ENCODE peak calls at places on chromosomes 3 and 15, in eight cellular contexts. Q is SK-N-DZ, F is AG04449, O is HTR-8/SVneo, I is ecto neural progenitor cell, V is fibroblast of lung, S is heart right ventricle, T is fibroblast of pulmonary artery. U is an unnamed sample.
A peak's percentile ranks its signal among the peaks of the same experiment; 100 is the strongest.

GRCh38 chr3:176919836-176920760 is 277.2 kb downstream of the TBL1XR1 start:
- DNase-seq in I (no peak), O (no peak), Q (no peak), V (peak; percentile 86), T (peak; percentile 72), S (no peak), F (peak; percentile 14), U (no peak)

GRCh38 chr15:79872358-79873017 is 24.3 kb downstream of the MTHFS start:
- DNase-seq in S (no peak), T (peak; percentile 62), F (no peak), O (no peak), V (no peak), I (no peak), Q (no peak), U (no peak)

GRCh38 chr3:13204177-13204581 is 130.9 kb upstream of the IQSEC1 start:
- DNase-seq in V (no peak), O (no peak), Q (no peak), T (no peak), F (no peak), S (no peak), I (no peak), U (no peak)

GRCh38 chr3:70249509-70250160 is 62.8 kb downstream of the MDFIC2 start:
- DNase-seq in S (no peak), I (no peak), T (peak; percentile 67), F (no peak), V (peak; percentile 6), Q (no peak), O (peak; percentile 19), U (no peak)

GRCh38 chr15:84949845-84950569 is 31.6 kb upstream of the PDE8A start:
- DNase-seq in V (peak; percentile 37), F (no peak), S (no peak), T (no peak), I (no peak), O (no peak), Q (no peak), U (no peak)

GRCh38 chr15:89937365-89938355 is 24.9 kb upstream of the ARPIN start:
- DNase-seq in V (no peak), F (no peak), S (no peak), O (no peak), I (no peak), Q (no peak), T (no peak), U (no peak)

GRCh38 chr3:49199244-49199899 is 28.0 kb downstream of the KLHDC8B start:
- DNase-seq in S (peak; percentile 96), F (no peak), V (peak; percentile 61), Q (no peak), O (no peak), T (peak; percentile 83), I (peak; percentile 71), U (peak; percentile 74)

GRCh38 chr15:43526261-43526930 is 9.0 kb downstream of the MAP1A start:
- DNase-seq in F (no peak), I (no peak), T (no peak), O (no peak), Q (no peak), V (no peak), S (no peak), U (no peak)

GRCh38 chr3:123026551-123027291 is 842 bp downstream of the SEMA5B start:
- DNase-seq in T (no peak), V (no peak), S (peak; percentile 43), F (no peak), O (no peak), I (peak; percentile 70), Q (peak; percentile 40), U (peak; percentile 28)

GRCh38 chr3:10783360-10784346 is 32.4 kb upstream of the SLC6A11 start:
- DNase-seq in I (no peak), V (peak; percentile 26), O (no peak), F (no peak), S (no peak), Q (peak; percentile 25), T (peak; percentile 40), U (no peak)

GRCh38 chr3:196775938-196776337 is 36.3 kb downstream of the PAK2 start:
- DNase-seq in O (no peak), I (no peak), T (no peak), S (no peak), Q (no peak), V (no peak), F (no peak), U (no peak)

GRCh38 chr3:186990878-186991308 is 60.6 kb downstream of the ST6GAL1 start:
- DNase-seq in S (no peak), F (no peak), V (peak; percentile 26), I (no peak), Q (no peak), T (no peak), O (no peak), U (no peak)

GRCh38 chr3:194938845-194939531 is 253.3 kb downstream of the FAM43A start:
- DNase-seq in T (peak; percentile 50), I (no peak), V (no peak), O (no peak), Q (no peak), S (peak; percentile 68), F (no peak), U (peak; percentile 37)

GRCh38 chr3:14698601-14699244 is 23.8 kb downstream of the C3orf20 start:
- DNase-seq in T (no peak), F (no peak), Q (no peak), V (no peak), I (no peak), O (no peak), S (no peak), U (no peak)

GRCh38 chr15:75307778-75308390 is 25.2 kb downstream of the GOLGA6D start:
- DNase-seq in F (no peak), S (peak; percentile 31), I (peak; percentile 70), Q (peak; percentile 36), T (peak; percentile 24), O (peak; percentile 55), V (no peak), U (peak; percentile 77)

GRCh38 chr3:167876603-167877325 is 141.2 kb downstream of the SERPINI1 start:
- DNase-seq in V (peak; percentile 84), O (peak; percentile 6), T (peak; percentile 62), I (no peak), F (no peak), Q (no peak), S (no peak), U (no peak)

GRCh38 chr15:72368315-72368714 is 7.5 kb downstream of the HEXA start:
- DNase-seq in T (no peak), V (no peak), Q (no peak), F (no peak), I (no peak), O (no peak), S (no peak), U (no peak)

GRCh38 chr15:62482715-62483429 is 317.8 kb upstream of the C2CD4B start:
- DNase-seq in O (peak; percentile 50), I (peak; percentile 67), T (no peak), F (no peak), V (no peak), S (no peak), Q (peak; percentile 90), U (no peak)

GRCh38 chr3:59290358-59290757 is 240.5 kb upstream of the CFAP20DC start:
- DNase-seq in F (no peak), V (no peak), S (no peak), I (no peak), T (no peak), Q (no peak), O (no peak), U (no peak)

GRCh38 chr3:63867225-63867624 is 3.6 kb downstream of the ATXN7 start:
- DNase-seq in V (no peak), I (no peak), O (no peak), F (no peak), Q (no peak), S (no peak), T (no peak), U (no peak)

GRCh38 chr3:62873672-62874397 is 1.4 kb downstream of the CADPS start:
- DNase-seq in S (peak; percentile 70), Q (peak; percentile 91), O (peak; percentile 4), V (peak; percentile 11), T (no peak), F (no peak), I (peak; percentile 89), U (peak; percentile 59)

GRCh38 chr3:47594792-47595191 is 16.1 kb upstream of the CSPG5 start:
- DNase-seq in F (no peak), S (no peak), V (no peak), T (no peak), Q (no peak), I (no peak), O (no peak), U (no peak)

GRCh38 chr3:113668015-113668414 is 28.4 kb downstream of the USF3 start:
- DNase-seq in Q (no peak), F (no peak), T (peak; percentile 23), V (peak; percentile 86), I (no peak), O (no peak), S (no peak), U (no peak)

GRCh38 chr3:87867001-87867400 is 191.8 kb downstream of the CGGBP1 start:
- DNase-seq in O (no peak), I (no peak), T (peak; percentile 8), S (no peak), V (no peak), F (no peak), Q (no peak), U (no peak)

GRCh38 chr3:59235221-59236012 is 185.6 kb upstream of the CFAP20DC start:
- DNase-seq in I (no peak), O (no peak), S (no peak), V (no peak), Q (no peak), F (no peak), T (no peak), U (no peak)

GRCh38 chr3:158110658-158111018 is 749 bp downstream of the RSRC1 start:
- DNase-seq in V (no peak), Q (no peak), T (no peak), F (no peak), O (no peak), S (no peak), I (no peak), U (no peak)

GRCh38 chr15:57150066-57150865 is 226.0 kb upstream of the CGNL1 start:
- DNase-seq in V (peak; percentile 67), O (no peak), S (no peak), T (no peak), Q (no peak), F (peak; percentile 41), I (no peak), U (no peak)

GRCh38 chr15:66775127-66776105 is 73.4 kb downstream of the SMAD6 start:
- DNase-seq in T (no peak), F (no peak), O (no peak), S (peak; percentile 54), V (no peak), I (no peak), Q (no peak), U (no peak)

GRCh38 chr3:18190646-18191045 is 234.5 kb downstream of the SATB1 start:
- DNase-seq in V (no peak), O (no peak), S (no peak), F (no peak), I (no peak), T (no peak), Q (no peak), U (no peak)

GRCh38 chr3:156614642-156615511 is 59.5 kb upstream of the TIPARP start:
- DNase-seq in O (no peak), V (no peak), T (peak; percentile 29), Q (no peak), F (no peak), I (no peak), S (no peak), U (no peak)

GRCh38 chr3:133246773-133247172 is 153.1 kb upstream of the BFSP2 start:
- DNase-seq in T (no peak), F (no peak), S (no peak), I (no peak), V (no peak), Q (peak; percentile 99), O (no peak), U (no peak)

GRCh38 chr15:74319596-74320357 is 47.7 kb downstream of the CYP11A1 start:
- DNase-seq in V (no peak), S (peak; percentile 42), T (peak; percentile 10), Q (peak; percentile 61), I (no peak), F (no peak), O (no peak), U (no peak)

GRCh38 chr3:133547432-133548041 is 25.9 kb upstream of the CDV3 start:
- DNase-seq in S (no peak), F (no peak), O (no peak), V (peak; percentile 42), T (peak; percentile 75), I (no peak), Q (no peak), U (no peak)

GRCh38 chr3:5767304-5767703 is 579.8 kb downstream of the EDEM1 start:
- DNase-seq in F (no peak), T (no peak), Q (no peak), V (no peak), I (no peak), O (no peak), S (no peak), U (no peak)

U was measured in transverse colon.